ENCODE peak calls at places on chromosomes 12 and 14, in four cellular contexts. One of them, this sample, is unnamed.

GRCh38 chr12:8032242-8033152 is at the start of gene FOXJ2:
- DNase-seq in central memory CD4-positive, alpha-beta T cell: peak
- DNase-seq in aorta: peak
- DNase-seq in kidney epithelial cell: no peak
- DNase-seq in this sample: peak

GRCh38 chr12:97650242-97650641 is 187.6 kb downstream of the RMST start:
- DNase-seq in central memory CD4-positive, alpha-beta T cell: no peak
- DNase-seq in aorta: no peak
- DNase-seq in kidney epithelial cell: peak
- DNase-seq in this sample: no peak

GRCh38 chr14:52900731-52901130 is 50.1 kb downstream of the FERMT2 start:
- DNase-seq in central memory CD4-positive, alpha-beta T cell: no peak
- DNase-seq in aorta: no peak
- DNase-seq in kidney epithelial cell: no peak
- DNase-seq in this sample: no peak

GRCh38 chr12:54404061-54405004 is 14.7 kb downstream of the ITGA5 start:
- DNase-seq in central memory CD4-positive, alpha-beta T cell: peak
- DNase-seq in aorta: no peak
- DNase-seq in kidney epithelial cell: no peak
- DNase-seq in this sample: peak

GRCh38 chr12:120367924-120368788 is 808 bp downstream of the MSI1 start:
- DNase-seq in central memory CD4-positive, alpha-beta T cell: no peak
- DNase-seq in aorta: no peak
- DNase-seq in kidney epithelial cell: no peak
- DNase-seq in this sample: peak

GRCh38 chr12:93634416-93634815 is 42.8 kb upstream of the CRADD start:
- DNase-seq in central memory CD4-positive, alpha-beta T cell: no peak
- DNase-seq in aorta: no peak
- DNase-seq in kidney epithelial cell: no peak
- DNase-seq in this sample: no peak

GRCh38 chr14:98622208-98623051 is 649.6 kb downstream of the BCL11B start:
- DNase-seq in central memory CD4-positive, alpha-beta T cell: no peak
- DNase-seq in aorta: no peak
- DNase-seq in kidney epithelial cell: peak
- DNase-seq in this sample: no peak

GRCh38 chr14:104749958-104750529 is 2.9 kb upstream of the SIVA1 start:
- DNase-seq in central memory CD4-positive, alpha-beta T cell: no peak
- DNase-seq in aorta: no peak
- DNase-seq in kidney epithelial cell: no peak
- DNase-seq in this sample: no peak

GRCh38 chr12:31117203-31118011 is 43.7 kb downstream of the DDX11 start:
- DNase-seq in central memory CD4-positive, alpha-beta T cell: peak
- DNase-seq in aorta: peak
- DNase-seq in kidney epithelial cell: no peak
- DNase-seq in this sample: peak

GRCh38 chr12:11847539-11847938 is 198.1 kb downstream of the ETV6 start:
- DNase-seq in central memory CD4-positive, alpha-beta T cell: no peak
- DNase-seq in aorta: no peak
- DNase-seq in kidney epithelial cell: no peak
- DNase-seq in this sample: no peak

GRCh38 chr14:104229621-104230041 is 91.2 kb downstream of the KIF26A start:
- DNase-seq in central memory CD4-positive, alpha-beta T cell: no peak
- DNase-seq in aorta: peak
- DNase-seq in kidney epithelial cell: no peak
- DNase-seq in this sample: no peak

GRCh38 chr12:124994435-124994975 is 1.1 kb downstream of the BRI3BP start:
- DNase-seq in central memory CD4-positive, alpha-beta T cell: no peak
- DNase-seq in aorta: no peak
- DNase-seq in kidney epithelial cell: no peak
- DNase-seq in this sample: no peak

GRCh38 chr14:68376067-68376810 is 416.6 kb downstream of the ZFP36L1 start:
- DNase-seq in central memory CD4-positive, alpha-beta T cell: no peak
- DNase-seq in aorta: no peak
- DNase-seq in kidney epithelial cell: no peak
- DNase-seq in this sample: no peak

GRCh38 chr12:106369624-106370346 is 12.2 kb downstream of the POLR3B start:
- DNase-seq in central memory CD4-positive, alpha-beta T cell: no peak
- DNase-seq in aorta: no peak
- DNase-seq in kidney epithelial cell: peak
- DNase-seq in this sample: no peak

GRCh38 chr12:47942327-47943230 is 20.8 kb upstream of the TMEM106C start:
- DNase-seq in central memory CD4-positive, alpha-beta T cell: no peak
- DNase-seq in aorta: no peak
- DNase-seq in kidney epithelial cell: no peak
- DNase-seq in this sample: peak

GRCh38 chr14:29320261-29320660 is 553.7 kb downstream of the FOXG1 start:
- DNase-seq in central memory CD4-positive, alpha-beta T cell: no peak
- DNase-seq in aorta: no peak
- DNase-seq in kidney epithelial cell: no peak
- DNase-seq in this sample: no peak

GRCh38 chr14:104582649-104583048 is 3.1 kb downstream of the C14orf180 start:
- DNase-seq in central memory CD4-positive, alpha-beta T cell: no peak
- DNase-seq in aorta: no peak
- DNase-seq in kidney epithelial cell: no peak
- DNase-seq in this sample: no peak

GRCh38 chr14:23801766-23802165 is 151.8 kb upstream of the DHRS4 start:
- DNase-seq in central memory CD4-positive, alpha-beta T cell: no peak
- DNase-seq in aorta: no peak
- DNase-seq in kidney epithelial cell: no peak
- DNase-seq in this sample: no peak

GRCh38 chr14:76995279-76996035 is 33.1 kb downstream of the IRF2BPL start:
- DNase-seq in central memory CD4-positive, alpha-beta T cell: no peak
- DNase-seq in aorta: no peak
- DNase-seq in kidney epithelial cell: no peak
- DNase-seq in this sample: peak

GRCh38 chr12:44847888-44848770 is 28.0 kb downstream of the NELL2 start:
- DNase-seq in central memory CD4-positive, alpha-beta T cell: peak
- DNase-seq in aorta: no peak
- DNase-seq in kidney epithelial cell: no peak
- DNase-seq in this sample: peak

GRCh38 chr12:219891-220352 is 6.0 kb upstream of the SLC6A12 start:
- DNase-seq in central memory CD4-positive, alpha-beta T cell: no peak
- DNase-seq in aorta: peak
- DNase-seq in kidney epithelial cell: no peak
- DNase-seq in this sample: peak

GRCh38 chr12:117228239-117228638 is 38.0 kb upstream of the FBXO21 start:
- DNase-seq in central memory CD4-positive, alpha-beta T cell: no peak
- DNase-seq in aorta: no peak
- DNase-seq in kidney epithelial cell: no peak
- DNase-seq in this sample: no peak

GRCh38 chr14:101122855-101123129 is 219.3 kb upstream of the RTL1 start:
- DNase-seq in central memory CD4-positive, alpha-beta T cell: no peak
- DNase-seq in aorta: no peak
- DNase-seq in kidney epithelial cell: no peak
- DNase-seq in this sample: no peak

GRCh38 chr12:15520083-15520482 is 197.8 kb downstream of the PTPRO start:
- DNase-seq in central memory CD4-positive, alpha-beta T cell: no peak
- DNase-seq in aorta: no peak
- DNase-seq in kidney epithelial cell: no peak
- DNase-seq in this sample: peak

GRCh38 chr12:124548854-124549378 is 18.5 kb downstream of the NCOR2 start:
- DNase-seq in central memory CD4-positive, alpha-beta T cell: no peak
- DNase-seq in aorta: peak
- DNase-seq in kidney epithelial cell: no peak
- DNase-seq in this sample: peak

GRCh38 chr12:30696486-30696885 is 817 bp upstream of the IPO8 start:
- DNase-seq in central memory CD4-positive, alpha-beta T cell: no peak
- DNase-seq in aorta: no peak
- DNase-seq in kidney epithelial cell: no peak
- DNase-seq in this sample: no peak

GRCh38 chr12:7210642-7211151 is 21.2 kb downstream of the PEX5 start:
- DNase-seq in central memory CD4-positive, alpha-beta T cell: no peak
- DNase-seq in aorta: no peak
- DNase-seq in kidney epithelial cell: no peak
- DNase-seq in this sample: no peak

This sample was measured in activated CD8-positive, alpha-beta T cell treated with anti-CD3 and anti-CD28 coated beads for 36 hours.